ENCODE peak calls at places on chromosomes 3 and 15, in seven cellular contexts. J, O, Q, T, R, G and C are unnamed samples.

GRCh38 chr3:141056716-141057115 is 5.6 kb downstream of the SPSB4 start:
- DNase-seq in J (no peak), O (no peak), Q (no peak), T (no peak), R (no peak), G (no peak), C (peak; percentile 40)

GRCh38 chr3:187066228-187066995 is 72.9 kb downstream of the RPL39L start:
- DNase-seq in J (peak; percentile 66), O (no peak), Q (peak; percentile 65), T (no peak), R (no peak), G (no peak), C (peak; percentile 42)

GRCh38 chr15:46309914-46310313 is 675.1 kb downstream of the SQOR start:
- DNase-seq in J (no peak), O (no peak), Q (no peak), T (no peak), R (no peak), G (no peak), C (no peak)

GRCh38 chr3:182818296-182818978 is 25.1 kb downstream of the ATP11B start:
- DNase-seq in J (no peak), O (no peak), Q (no peak), T (no peak), R (no peak), G (no peak), C (no peak)

GRCh38 chr15:70195808-70196304 is 98.1 kb upstream of the TLE3 start:
- DNase-seq in J (peak; percentile 20), O (peak; percentile 86), Q (peak; percentile 67), T (peak; percentile 37), R (peak; percentile 59), G (peak; percentile 48), C (peak; percentile 33)

GRCh38 chr3:180590396-180590795 is 11.6 kb upstream of the TTC14 start:
- DNase-seq in J (no peak), O (no peak), Q (no peak), T (no peak), R (no peak), G (no peak), C (no peak)

GRCh38 chr3:185270956-185271332 is 17.1 kb upstream of the EHHADH start:
- DNase-seq in J (no peak), O (no peak), Q (no peak), T (no peak), R (no peak), G (no peak), C (no peak)

GRCh38 chr3:197305854-197306253 is 7.4 kb upstream of the DLG1 start:
- DNase-seq in J (no peak), O (no peak), Q (no peak), T (no peak), R (no peak), G (no peak), C (no peak)

GRCh38 chr15:31391687-31392671 is 65.3 kb downstream of the KLF13 start:
- DNase-seq in J (peak; percentile 61), O (peak; percentile 86), Q (no peak), T (peak; percentile 90), R (peak; percentile 91), G (peak; percentile 81), C (peak; percentile 97)

GRCh38 chr3:119324899-119325298 is 30.7 kb downstream of the ARHGAP31 start:
- DNase-seq in J (no peak), O (no peak), Q (no peak), T (no peak), R (no peak), G (no peak), C (no peak)

GRCh38 chr3:84724877-84725276 is 233.9 kb upstream of the CADM2 start:
- DNase-seq in J (peak; percentile 53), O (no peak), Q (no peak), T (no peak), R (no peak), G (no peak), C (no peak)

GRCh38 chr15:32851619-32852416 is 134.0 kb downstream of the GREM1 start:
- DNase-seq in J (peak; percentile 33), O (no peak), Q (no peak), T (no peak), R (no peak), G (no peak), C (no peak)

GRCh38 chr15:99442268-99442897 is 123.4 kb upstream of the MEF2A start:
- DNase-seq in J (peak; percentile 43), O (peak; percentile 47), Q (no peak), T (peak; percentile 71), R (peak; percentile 56), G (no peak), C (peak; percentile 45)

GRCh38 chr3:128579927-128580326 is 70.7 kb downstream of the RPN1 start:
- DNase-seq in J (peak; percentile 21), O (no peak), Q (no peak), T (no peak), R (no peak), G (no peak), C (no peak)

GRCh38 chr3:12897537-12898289 is 56.3 kb upstream of the RPL32 start:
- DNase-seq in J (no peak), O (no peak), Q (no peak), T (no peak), R (no peak), G (no peak), C (no peak)

GRCh38 chr3:13285007-13285567 is 135.0 kb downstream of the NUP210 start:
- DNase-seq in J (no peak), O (no peak), Q (no peak), T (no peak), R (no peak), G (no peak), C (no peak)

GRCh38 chr15:45180201-45180600 is 7.6 kb downstream of the SHF start:
- DNase-seq in J (no peak), O (no peak), Q (no peak), T (no peak), R (no peak), G (no peak), C (no peak)

GRCh38 chr15:77417642-77418041 is 2.3 kb downstream of the PEAK1 start:
- DNase-seq in J (no peak), O (no peak), Q (no peak), T (no peak), R (no peak), G (no peak), C (no peak)

GRCh38 chr3:185630182-185630622 is 44.1 kb downstream of the SENP2 start:
- DNase-seq in J (peak; percentile 25), O (peak; percentile 48), Q (no peak), T (peak; percentile 34), R (peak; percentile 49), G (peak; percentile 56), C (no peak)

GRCh38 chr3:10334042-10334441 is 13.1 kb upstream of the SEC13 start:
- DNase-seq in J (no peak), O (no peak), Q (no peak), T (no peak), R (no peak), G (no peak), C (no peak)

GRCh38 chr15:40238927-40239591 is at the start of gene PAK6:
- DNase-seq in J (peak; percentile 30), O (peak; percentile 44), Q (no peak), T (peak; percentile 84), R (peak; percentile 46), G (no peak), C (peak; percentile 83)

GRCh38 chr3:51703026-51703775 is 3.7 kb upstream of the GRM2 start:
- DNase-seq in J (no peak), O (no peak), Q (no peak), T (no peak), R (no peak), G (no peak), C (no peak)

GRCh38 chr15:68003297-68003696 is 50.8 kb upstream of the PIAS1 start:
- DNase-seq in J (no peak), O (no peak), Q (peak; percentile 60), T (no peak), R (no peak), G (no peak), C (no peak)

GRCh38 chr15:93378547-93378946 is 289.5 kb upstream of the RGMA start:
- DNase-seq in J (no peak), O (peak; percentile 51), Q (no peak), T (no peak), R (no peak), G (no peak), C (peak; percentile 29)
- TF ChIP-seq EP300 in J (no peak), O (no peak), Q (no peak), T (no peak), R (no peak), G (no peak), C (no peak)

GRCh38 chr15:101126618-101127502 is 125.0 kb downstream of the CHSY1 start:
- DNase-seq in J (no peak), O (no peak), Q (no peak), T (no peak), R (no peak), G (no peak), C (no peak)
- H3K4me3 ChIP-seq in J (no peak overlapping the region), O (no peak overlapping the region), Q (no peak overlapping the region), T (no peak overlapping the region), R (no peak overlapping the region), G (no peak overlapping the region), C (no peak overlapping the region)

GRCh38 chr3:195259564-195260285 is 11.2 kb downstream of the XXYLT1 start:
- DNase-seq in J (peak; percentile 54), O (peak; percentile 95), Q (peak; percentile 92), T (peak; percentile 85), R (peak; percentile 93), G (peak; percentile 84), C (peak; percentile 88)
- TF ChIP-seq EP300 in J (no peak), O (no peak), Q (no peak), T (no peak), R (no peak), G (peak; percentile 74), C (peak; percentile 7)

GRCh38 chr3:194373028-194373427 is 3.5 kb upstream of the LRRC15 start:
- DNase-seq in J (no peak), O (no peak), Q (no peak), T (no peak), R (no peak), G (no peak), C (no peak)

GRCh38 chr3:194375921-194376570 is 6.5 kb upstream of the LRRC15 start:
- DNase-seq in J (peak; percentile 11), O (no peak), Q (no peak), T (no peak), R (no peak), G (no peak), C (no peak)

GRCh38 chr3:194373912-194374311 is 4.4 kb upstream of the LRRC15 start:
- DNase-seq in J (no peak), O (no peak), Q (no peak), T (no peak), R (no peak), G (no peak), C (no peak)

GRCh38 chr3:194375473-194375872 is 5.9 kb upstream of the LRRC15 start:
- DNase-seq in J (no peak), O (no peak), Q (no peak), T (no peak), R (no peak), G (no peak), C (no peak)

GRCh38 chr3:194374930-194375329 is 5.4 kb upstream of the LRRC15 start:
- DNase-seq in J (no peak), O (no peak), Q (no peak), T (no peak), R (no peak), G (no peak), C (no peak)
- H3K4me3 ChIP-seq in J (no peak overlapping the region), O (no peak overlapping the region), Q (no peak overlapping the region), T (no peak overlapping the region), R (no peak overlapping the region), G (no peak overlapping the region), C (no peak overlapping the region)